ENCODE peak calls at places on chromosome 6, in four cellular contexts. X is hippocampal formation, Q is Kasumi-1, C is GM13977. Z is an unnamed sample.

GRCh38 chr6:80282913-80283554 is 176.6 kb downstream of the BCKDHB start:
- DNase-seq in X (no peak), C (no peak), Q (no peak), Z (no peak)

GRCh38 chr6:130593948-130594347 is 228.1 kb downstream of the TMEM200A start:
- DNase-seq in Q (no peak), X (no peak), C (no peak), Z (no peak)

GRCh38 chr6:169211881-169212280 is 41.8 kb downstream of the THBS2 start:
- DNase-seq in C (no peak), X (no peak), Q (no peak), Z (no peak)

GRCh38 chr6:137870286-137870685 is 3.2 kb downstream of the TNFAIP3 start:
- DNase-seq in C (no peak), Q (no peak), X (no peak), Z (no peak)

GRCh38 chr6:74705451-74705850 is 500.4 kb downstream of the COL12A1 start:
- DNase-seq in X (no peak), C (no peak), Q (no peak), Z (no peak)

GRCh38 chr6:131000544-131000943 is 62.5 kb downstream of the EPB41L2 start:
- DNase-seq in X (no peak), Q (no peak), C (no peak), Z (no peak)

GRCh38 chr6:48505621-48506020 is 394.6 kb upstream of the PTCHD4 start:
- DNase-seq in X (no peak), Q (no peak), C (no peak), Z (no peak)

GRCh38 chr6:17352302-17352701 is 41.1 kb upstream of the CAP2 start:
- DNase-seq in Q (no peak), C (no peak), X (no peak), Z (no peak)

GRCh38 chr6:40456390-40457013 is 130.7 kb downstream of the LRFN2 start:
- DNase-seq in C (no peak), X (no peak), Q (no peak), Z (no peak)

GRCh38 chr6:169976301-169977081 is 225.1 kb downstream of the ERMARD start:
- DNase-seq in C (no peak), Q (no peak), X (no peak), Z (no peak)

GRCh38 chr6:126553856-126554255 is 213.9 kb downstream of the CENPW start:
- DNase-seq in X (no peak), Q (no peak), C (no peak), Z (no peak)

GRCh38 chr6:11425431-11425871 is 112.1 kb upstream of the TMEM170B start:
- DNase-seq in X (no peak), C (no peak), Q (no peak), Z (no peak)

GRCh38 chr6:12047304-12047703 is 35.2 kb downstream of the HIVEP1 start:
- DNase-seq in C (no peak), X (no peak), Q (no peak), Z (no peak)

GRCh38 chr6:161415302-161415855 is 141.5 kb upstream of the AGPAT4 start:
- DNase-seq in Q (no peak), X (no peak), C (no peak), Z (no peak)

GRCh38 chr6:71205336-71205956 is 83.2 kb upstream of the OGFRL1 start:
- DNase-seq in C (no peak), Q (no peak), X (no peak), Z (no peak)

GRCh38 chr6:33540768-33541167 is 39.3 kb downstream of the BAK1 start:
- DNase-seq in X (no peak), C (no peak), Q (no peak), Z (no peak)

GRCh38 chr6:47261191-47261590 is 48.5 kb downstream of the TNFRSF21 start:
- DNase-seq in X (no peak), Q (no peak), C (no peak), Z (no peak)

GRCh38 chr6:13159295-13159694 is 169.0 kb downstream of the TBC1D7 start:
- DNase-seq in X (no peak), C (no peak), Q (peak; percentile 58), Z (peak; percentile 31)

GRCh38 chr6:45301348-45302142 is 26.6 kb upstream of the RUNX2 start:
- DNase-seq in Q (no peak), C (no peak), X (no peak), Z (no peak)

GRCh38 chr6:76706566-76706965 is 634.1 kb upstream of the IMPG1 start:
- DNase-seq in C (no peak), Q (no peak), X (no peak), Z (no peak)

GRCh38 chr6:168791916-168792315 is 350.9 kb downstream of the SMOC2 start:
- DNase-seq in Q (no peak), X (peak; percentile 73), C (no peak), Z (peak; percentile 95)

Z was measured in pons.